ENCODE peak calls at places on chromosomes 5 and 9, in six cellular contexts. D is dorsolateral prefrontal cortex; R is right cardiac atrium; V is CD8-positive, alpha-beta memory T cell; G is brain microvascular endothelial cell; I is SJCRH30. Z is an unnamed sample.

GRCh38 chr9:72509635-72510034 is 11.8 kb upstream of the TMC1 start:
- DNase-seq in D (no peak), V (no peak), G (no peak), I (no peak), R (no peak), Z (no peak)

GRCh38 chr5:178244566-178244965 is 12.0 kb upstream of the PHYKPL start:
- DNase-seq in R (no peak), I (no peak), G (peak; percentile 40), D (no peak), V (no peak), Z (peak; percentile 53)

GRCh38 chr5:95823738-95824609 is 1.4 kb upstream of the GLRX start:
- DNase-seq in V (peak; percentile 75), R (peak; percentile 82), D (no peak), G (peak; percentile 91), I (peak; percentile 74), Z (no peak)

GRCh38 chr5:54275361-54275760 is 35.0 kb downstream of the ARL15 start:
- DNase-seq in D (no peak), V (no peak), G (peak; percentile 46), R (no peak), I (no peak), Z (no peak)

GRCh38 chr9:34381323-34381722 is 4.6 kb upstream of the MYORG start:
- DNase-seq in I (peak; percentile 13), D (no peak), V (peak; percentile 24), R (peak; percentile 70), G (no peak), Z (no peak)

GRCh38 chr9:14269911-14270310 is 44.0 kb downstream of the NFIB start:
- DNase-seq in G (no peak), V (no peak), I (no peak), R (no peak), D (no peak), Z (no peak)

GRCh38 chr5:7897014-7897600 is 28.2 kb downstream of the MTRR start:
- DNase-seq in V (no peak), R (peak; percentile 35), D (no peak), I (no peak), G (peak; percentile 79), Z (no peak)

GRCh38 chr9:93254806-93255519 is 71.0 kb downstream of the WNK2 start:
- DNase-seq in D (peak; percentile 14), G (no peak), V (no peak), I (no peak), R (no peak), Z (no peak)

GRCh38 chr5:143119301-143119769 is 284.2 kb downstream of the NR3C1 start:
- DNase-seq in R (no peak), I (no peak), G (no peak), V (no peak), D (no peak), Z (no peak)

GRCh38 chr5:85132269-85132668 is 747.6 kb upstream of the EDIL3 start:
- DNase-seq in D (no peak), G (no peak), I (no peak), R (no peak), V (no peak), Z (no peak)

GRCh38 chr9:129597355-129598088 is 23.4 kb downstream of the C9orf50 start:
- DNase-seq in V (no peak), R (peak; percentile 89), G (no peak), I (peak; percentile 60), D (no peak), Z (peak; percentile 21)

GRCh38 chr5:178162481-178162880 is 8.8 kb upstream of the NHP2 start:
- DNase-seq in D (no peak), G (no peak), V (no peak), I (no peak), R (no peak), Z (no peak)

GRCh38 chr9:16023466-16023865 is 470.6 kb downstream of the CCDC171 start:
- DNase-seq in D (no peak), R (no peak), I (no peak), V (no peak), G (peak; percentile 76), Z (no peak)

GRCh38 chr9:131266301-131267229 is 9.7 kb downstream of the FAM78A start:
- DNase-seq in R (no peak), I (no peak), G (no peak), D (no peak), V (no peak), Z (peak; percentile 26)

GRCh38 chr9:136657975-136658848 is 4.5 kb upstream of the EGFL7 start:
- DNase-seq in D (no peak), V (no peak), I (no peak), G (no peak), R (peak; percentile 65), Z (no peak)

GRCh38 chr5:60287174-60287771 is 393.7 kb upstream of the PDE4D start:
- DNase-seq in G (peak; percentile 61), D (no peak), V (no peak), R (peak; percentile 49), I (peak; percentile 86), Z (peak; percentile 15)

GRCh38 chr9:93280661-93281259 is 96.8 kb downstream of the WNK2 start:
- DNase-seq in V (no peak), R (no peak), D (no peak), I (no peak), G (no peak), Z (peak; percentile 21)

GRCh38 chr5:35926389-35927051 is 11.9 kb downstream of the CAPSL start:
- DNase-seq in D (no peak), I (peak; percentile 75), G (peak; percentile 47), R (no peak), V (peak; percentile 66), Z (peak; percentile 26)

GRCh38 chr5:62097361-62097760 is 208.6 kb upstream of the KIF2A start:
- DNase-seq in D (no peak), V (no peak), R (no peak), I (no peak), G (no peak), Z (no peak)

GRCh38 chr9:37121881-37122280 is 1.5 kb downstream of the ZCCHC7 start:
- DNase-seq in I (peak; percentile 8), D (no peak), G (no peak), R (no peak), V (no peak), Z (no peak)

GRCh38 chr5:135076801-135077200 is 42.8 kb upstream of the PITX1 start:
- DNase-seq in G (no peak), V (no peak), D (no peak), I (no peak), R (no peak), Z (no peak)

GRCh38 chr9:88537743-88538055 is 2.7 kb downstream of the NXNL2 start:
- DNase-seq in R (peak; percentile 91), G (peak; percentile 78), I (peak; percentile 58), D (no peak), V (no peak), Z (peak; percentile 38)

GRCh38 chr9:72428329-72428728 is 63.3 kb upstream of the ZFAND5 start:
- DNase-seq in V (no peak), G (peak; percentile 4), I (no peak), R (no peak), D (no peak), Z (no peak)

GRCh38 chr9:132350861-132351315 is 3.9 kb downstream of the SETX start:
- DNase-seq in G (no peak), D (no peak), I (no peak), V (peak; percentile 57), R (no peak), Z (no peak)

GRCh38 chr9:16521868-16522381 is 348.5 kb downstream of the BNC2 start:
- DNase-seq in D (no peak), V (no peak), R (peak; percentile 69), I (peak; percentile 86), G (peak; percentile 40), Z (peak; percentile 92)

GRCh38 chr5:60101561-60101960 is 208.0 kb upstream of the PDE4D start:
- DNase-seq in D (no peak), G (no peak), R (no peak), I (no peak), V (no peak), Z (peak; percentile 17)

GRCh38 chr9:78857371-78858225 is 560.7 kb downstream of the PSAT1 start:
- DNase-seq in V (no peak), G (no peak), R (no peak), D (no peak), I (no peak), Z (peak; percentile 53)

GRCh38 chr5:56164371-56164770 is 68.8 kb downstream of the ANKRD55 start:
- DNase-seq in G (no peak), I (no peak), D (no peak), R (no peak), V (no peak), Z (no peak)

GRCh38 chr5:147223951-147224791 is 10.7 kb upstream of the STK32A start:
- DNase-seq in G (peak; percentile 20), D (no peak), V (no peak), I (peak; percentile 68), R (no peak), Z (peak; percentile 0)

GRCh38 chr5:180353226-180353962 is at the start of gene GFPT2:
- DNase-seq in V (peak; percentile 72), D (peak; percentile 73), R (peak; percentile 94), G (peak; percentile 53), I (peak; percentile 66), Z (no peak)

GRCh38 chr9:133201424-133202144 is 7.5 kb downstream of the OBP2B start:
- DNase-seq in D (no peak), V (no peak), G (no peak), R (no peak), I (no peak), Z (no peak)

GRCh38 chr5:44002381-44002901 is 386.8 kb downstream of the FGF10 start:
- DNase-seq in V (no peak), R (no peak), D (no peak), G (peak; percentile 16), I (no peak), Z (no peak)

GRCh38 chr5:75558972-75559632 is 47.4 kb downstream of the POLK start:
- DNase-seq in V (no peak), D (no peak), R (no peak), G (no peak), I (no peak), Z (no peak)
- H3K27ac ChIP-seq in V (no peak overlapping the region), D (no peak overlapping the region), R (peak overlapping the region; percentile 64), G (no peak overlapping the region), I (no peak overlapping the region), Z (no peak overlapping the region)

DNA sequence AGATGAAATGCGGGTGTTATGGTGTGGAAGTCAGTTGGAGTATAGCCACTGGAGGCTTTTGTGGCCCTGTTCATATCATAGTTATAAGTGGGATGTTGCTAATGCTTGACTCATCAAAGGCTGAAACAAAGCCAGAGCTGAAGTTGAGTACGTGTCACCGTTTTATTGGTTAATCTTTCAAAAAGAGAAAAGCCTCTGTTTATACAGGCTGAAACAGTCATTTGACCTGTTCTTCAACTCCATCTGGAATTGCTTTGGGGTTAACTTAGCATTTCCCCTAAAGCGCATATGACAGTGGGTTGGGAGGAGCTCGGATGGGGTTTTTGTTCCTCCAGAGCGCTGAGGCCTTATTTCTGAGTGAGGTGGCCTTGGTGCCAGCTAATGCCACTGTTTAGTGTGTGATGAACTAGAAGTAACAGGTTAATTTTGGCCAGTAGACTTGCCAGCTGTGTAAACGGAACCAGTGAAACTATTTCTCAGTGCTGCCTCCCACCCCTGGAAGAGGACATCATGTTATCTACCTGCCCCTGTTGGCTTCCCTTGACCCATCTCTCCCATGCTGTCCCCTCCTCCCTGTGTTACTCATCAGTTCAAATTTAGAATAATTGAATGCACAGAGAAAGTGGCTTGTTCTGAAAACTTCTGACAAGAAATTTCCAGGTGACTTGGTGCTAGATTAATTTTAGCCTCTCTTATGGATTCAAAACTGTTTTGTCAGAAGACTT is 34.2 kb downstream of the MTAP start:
- DNase-seq in G (peak; percentile 99), D (no peak), I (no peak), V (no peak), R (no peak), Z (peak; percentile 99)
- H3K27ac ChIP-seq in G (peak overlapping the region; percentile 96), D (no peak overlapping the region), I (no peak overlapping the region), V (no peak overlapping the region), R (peak overlapping the region; percentile 21), Z (peak overlapping the region; percentile 69)

GRCh38 chr5:149410721-149411432 is 31.8 kb upstream of the IL17B start:
- DNase-seq in R (no peak), G (no peak), V (no peak), I (no peak), D (no peak), Z (no peak)
- H3K27ac ChIP-seq in R (peak overlapping the region; percentile 59), G (peak overlapping the region; percentile 31), V (no peak overlapping the region), I (no peak overlapping the region), D (peak overlapping the region; percentile 80), Z (no peak overlapping the region)

GRCh38 chr9:121636978-121637377 is 14.5 kb upstream of the DAB2IP start:
- DNase-seq in V (no peak), D (no peak), I (no peak), R (no peak), G (no peak), Z (no peak)
- H3K27ac ChIP-seq in V (no peak overlapping the region), D (peak overlapping the region; percentile 94), I (no peak overlapping the region), R (no peak overlapping the region), G (no peak overlapping the region), Z (no peak overlapping the region)